ENCODE peak calls at places on chromosomes 11 and 22, in four cellular contexts. N is HepG2, U is K562, A is GM12878. G is an unnamed sample.

GRCh38 chr11:94060401-94060800 is 39.2 kb downstream of the HEPHL1 start:
- DNase-seq in N (no peak), U (no peak), A (no peak), G (no peak)

GRCh38 chr11:126114486-126115252 is 52.0 kb upstream of the CDON start:
- DNase-seq in N (no peak), U (no peak), A (no peak), G (no peak)

GRCh38 chr11:27385245-27385644 is 22.2 kb upstream of the CCDC34 start:
- DNase-seq in N (no peak), U (no peak), A (no peak), G (no peak)

GRCh38 chr11:8250981-8251620 is 12.6 kb downstream of the LMO1 start:
- DNase-seq in N (no peak), U (no peak), A (no peak), G (no peak)

GRCh38 chr11:35039076-35039475 is 99.9 kb upstream of the CD44 start:
- DNase-seq in N (no peak), U (no peak), A (no peak), G (no peak)

GRCh38 chr11:12377106-12377823 is at the start of gene PARVA:
- DNase-seq in N (peak; percentile 50), U (no peak), A (no peak), G (peak; percentile 61)

GRCh38 chr11:63906585-63906984 is 10.4 kb downstream of the RCOR2 start:
- DNase-seq in N (no peak), U (peak; percentile 68), A (no peak), G (no peak)

GRCh38 chr22:41367039-41367679 is 14.6 kb upstream of the TEF start:
- DNase-seq in N (peak; percentile 80), U (peak; percentile 96), A (no peak), G (peak; percentile 83)

GRCh38 chr11:44466531-44467179 is 98.8 kb upstream of the CD82 start:
- DNase-seq in N (no peak), U (no peak), A (no peak), G (no peak)

GRCh38 chr11:65014146-65014960 is at the start of gene ARL2:
- DNase-seq in N (peak; percentile 88), U (peak; percentile 90), A (no peak), G (no peak)

GRCh38 chr22:24146791-24147353 is 34.4 kb upstream of the SUSD2 start:
- DNase-seq in N (no peak), U (no peak), A (no peak), G (no peak)

GRCh38 chr22:50540352-50540751 is 5.3 kb upstream of the KLHDC7B start:
- DNase-seq in N (no peak), U (no peak), A (no peak), G (no peak)

GRCh38 chr11:130549393-130549999 is 101.1 kb downstream of the ADAMTS15 start:
- DNase-seq in N (no peak), U (no peak), A (no peak), G (no peak)

GRCh38 chr11:118215262-118215661 is 9.5 kb downstream of the JAML start:
- DNase-seq in N (no peak), U (no peak), A (no peak), G (no peak)

GRCh38 chr22:33210129-33210784 is 152.1 kb upstream of the SYN3 start:
- DNase-seq in N (peak; percentile 47), U (peak; percentile 13), A (no peak), G (peak; percentile 76)

DNA sequence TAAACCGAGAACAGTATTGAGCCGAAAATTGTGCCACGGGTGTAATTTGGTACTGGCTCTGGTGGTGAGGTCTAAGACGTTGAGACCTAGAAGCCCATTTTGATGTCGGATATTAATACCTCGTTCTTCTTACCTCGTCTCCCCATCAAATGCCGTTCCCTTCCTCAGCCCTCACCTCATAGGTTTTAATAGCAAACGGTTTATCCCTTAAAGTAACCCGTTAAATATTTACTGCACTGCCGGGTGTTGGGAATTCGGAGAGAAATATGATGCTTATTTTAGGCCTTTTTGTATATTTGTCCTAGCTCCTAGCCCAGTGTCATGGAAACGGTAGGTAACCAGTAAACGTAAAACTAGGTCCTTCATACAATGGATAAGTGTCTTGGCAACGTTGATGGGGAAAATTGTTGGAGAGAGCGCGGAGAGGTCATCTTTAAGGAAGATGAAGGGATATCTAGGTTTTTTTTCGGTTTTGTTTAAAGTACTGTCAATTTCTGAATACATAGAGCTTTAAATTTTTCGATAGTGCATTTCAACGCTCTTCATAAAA is 954 bp downstream of the C11orf58 start:
- DNase-seq in N (no peak), U (no peak), A (no peak), G (peak; percentile 12)
- TF ChIP-seq FOXM1 in N (no peak), U (no peak), A (no peak), G (no peak)

GRCh38 chr22:38997518-38997917 is 15.4 kb downstream of the APOBEC3B start:
- DNase-seq in N (no peak), U (no peak), A (no peak), G (no peak)
- TF ChIP-seq BHLHE40 in N (no peak), U (no peak), A (no peak), G (no peak)

GRCh38 chr11:99489561-99489960 is 468.8 kb downstream of the CNTN5 start:
- DNase-seq in N (no peak), U (no peak), A (no peak), G (no peak)
- TF ChIP-seq FOXM1 in N (no peak), U (no peak), A (no peak), G (no peak)

DNA sequence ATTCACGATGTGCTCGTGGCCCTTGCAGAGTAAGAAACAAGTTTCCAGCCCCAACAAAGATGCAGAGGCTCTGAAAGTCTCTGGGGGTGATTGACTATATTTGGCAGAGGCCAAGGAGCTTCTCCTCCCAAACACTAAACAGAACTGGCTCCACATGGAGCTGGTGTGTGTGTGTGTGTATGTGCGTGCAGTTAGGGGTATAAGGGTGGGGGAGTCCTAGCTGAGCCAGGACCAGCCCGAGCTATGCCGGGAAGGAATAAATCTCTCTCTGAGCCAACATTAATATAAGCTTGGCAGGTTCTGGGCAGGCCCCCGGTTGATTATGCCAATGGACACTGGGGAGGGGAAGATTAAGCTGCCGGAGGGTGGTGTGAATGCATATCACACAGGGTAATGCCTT is 324.1 kb downstream of the MIAT start:
- DNase-seq in N (no peak), U (no peak), A (no peak), G (no peak)
- TF ChIP-seq BHLHE40 in N (no peak), U (no peak), A (no peak), G (no peak)

GRCh38 chr11:15206791-15207190 is 92.1 kb downstream of the INSC start:
- DNase-seq in N (no peak), U (no peak), A (no peak), G (no peak)

GRCh38 chr11:15204766-15205165 is 90.0 kb downstream of the INSC start:
- DNase-seq in N (no peak), U (no peak), A (no peak), G (no peak)

GRCh38 chr11:15213471-15214231 is 98.9 kb downstream of the INSC start:
- DNase-seq in N (peak; percentile 52), U (no peak), A (no peak), G (no peak)

GRCh38 chr11:15212876-15213275 is 98.2 kb downstream of the INSC start:
- DNase-seq in N (no peak), U (no peak), A (no peak), G (no peak)

DNA sequence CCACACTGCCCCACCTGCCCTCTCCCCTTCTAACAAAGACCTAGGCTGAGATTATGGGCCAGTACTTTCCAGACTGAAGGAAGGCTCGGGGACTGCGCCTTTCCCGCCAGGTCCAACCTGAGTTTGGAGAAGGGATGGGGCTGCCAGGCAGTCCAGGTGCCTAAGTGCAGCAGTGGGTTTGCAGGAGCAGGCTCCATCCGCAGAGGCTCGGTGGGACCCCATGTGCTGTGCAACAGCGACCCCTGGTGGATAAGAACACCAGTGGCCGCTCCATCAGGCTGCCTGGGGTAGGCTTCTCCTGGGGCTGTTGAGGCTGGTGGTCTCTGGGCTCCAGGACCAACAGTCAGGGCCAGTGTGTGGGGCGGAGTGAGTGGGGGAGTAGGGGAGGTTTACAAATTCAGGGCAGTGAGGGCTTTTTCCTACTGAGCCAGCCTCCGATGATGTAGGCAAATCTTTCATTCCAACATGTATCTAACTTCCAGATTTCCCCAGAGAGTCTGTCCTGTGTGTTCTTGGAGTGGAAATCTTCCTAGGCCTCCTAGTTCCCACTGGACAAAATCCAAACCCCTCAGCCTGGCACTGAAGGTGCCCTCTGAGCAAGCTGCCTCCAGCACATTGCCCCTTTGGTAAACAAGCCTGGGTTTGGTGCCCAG is 94.0 kb downstream of the INSC start:
- DNase-seq in N (peak; percentile 52), U (peak; percentile 85), A (no peak), G (peak; percentile 89)
- TF ChIP-seq FOXM1 in N (no peak), U (no peak), A (no peak), G (no peak)

DNA sequence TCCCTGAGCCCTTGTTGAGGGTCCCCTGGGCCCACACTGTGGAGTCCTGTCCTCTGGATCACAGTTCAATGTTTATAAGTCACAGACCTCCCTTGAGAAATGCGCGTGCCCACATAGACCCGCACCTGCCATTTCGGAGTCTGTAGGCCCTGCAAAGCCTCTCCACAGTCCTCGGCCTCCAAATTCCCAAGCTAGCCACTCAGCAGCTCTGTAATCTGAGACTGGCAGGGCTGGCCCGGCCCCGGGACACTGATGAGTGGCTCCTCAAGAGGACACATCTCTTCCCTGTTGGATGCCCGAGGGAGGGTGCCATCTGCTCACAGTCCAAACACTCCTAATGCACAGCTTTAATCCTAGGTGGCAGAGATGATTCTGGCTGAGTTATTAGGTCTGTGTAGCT is 39.1 kb downstream of the B3GAT1 start:
- DNase-seq in N (no peak), U (no peak), A (no peak), G (no peak)
- TF ChIP-seq BHLHE40 in N (no peak), U (no peak), A (no peak), G (no peak)

DNA sequence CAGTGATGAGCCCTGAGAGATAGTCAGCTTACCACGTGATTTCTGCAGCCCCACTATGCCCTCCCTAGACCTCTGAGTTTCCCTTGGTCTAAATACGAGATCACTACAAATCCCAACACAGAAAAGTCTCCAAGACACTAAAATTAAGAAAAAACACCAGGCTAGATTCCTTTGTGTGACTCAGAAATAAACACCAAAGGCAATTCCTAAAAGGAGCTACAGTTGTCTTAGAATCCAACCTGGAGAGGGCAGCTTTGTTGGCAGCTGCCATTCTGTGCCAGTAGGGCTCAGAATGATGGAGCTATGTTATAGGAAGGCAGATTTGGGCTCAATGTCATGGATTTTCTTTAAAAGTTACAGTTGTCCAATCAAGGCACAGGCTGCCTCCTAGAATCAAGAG is 37.1 kb upstream of the HMGXB4 start:
- DNase-seq in N (no peak), U (no peak), A (no peak), G (no peak)
- TF ChIP-seq FOXM1 in N (no peak), U (no peak), A (no peak), G (no peak)

G was measured in HEK293T.